ENCODE peak calls at places on chromosomes 12 and 14, in seven cellular contexts. W, Y, U, T, C, R and S are unnamed samples.

GRCh38 chr14:50612795-50613194 is 52.9 kb downstream of the ATL1 start:
- DNase-seq in U (no peak), Y (no peak), W (no peak), R (no peak), C (no peak), T (no peak), S (no peak)

GRCh38 chr14:76498976-76499375 is 123.0 kb downstream of the ESRRB start:
- DNase-seq in R (no peak), T (no peak), C (no peak), W (no peak), Y (no peak), U (no peak), S (no peak)

GRCh38 chr12:81450920-81451739 is 308.0 kb downstream of the PPFIA2 start:
- DNase-seq in C (peak), W (peak), R (no peak), U (peak), T (no peak), Y (no peak), S (no peak)

GRCh38 chr14:76953196-76953945 is 75.1 kb downstream of the IRF2BPL start:
- DNase-seq in Y (peak), C (peak), T (peak), W (peak), U (peak), R (peak), S (peak)

GRCh38 chr12:113642672-113643071 is 171.0 kb upstream of the LHX5 start:
- DNase-seq in U (no peak), R (no peak), C (no peak), T (no peak), Y (no peak), W (no peak), S (no peak)

GRCh38 chr12:64097346-64098105 is 124.6 kb downstream of the KICS2 start:
- DNase-seq in C (no peak), U (peak), Y (no peak), T (no peak), W (peak), R (no peak), S (no peak)

GRCh38 chr12:13044859-13045384 is 741 bp downstream of the FAM234B start:
- DNase-seq in U (peak), R (no peak), Y (no peak), W (no peak), C (no peak), T (no peak), S (no peak)

GRCh38 chr12:1690578-1691122 is at the start of gene ADIPOR2:
- DNase-seq in R (peak), C (peak), W (peak), U (peak), T (peak), Y (peak), S (peak)

GRCh38 chr14:63224196-63224595 is 20.0 kb downstream of the RHOJ start:
- DNase-seq in U (peak), C (no peak), W (no peak), R (no peak), Y (no peak), T (no peak), S (no peak)

GRCh38 chr14:101927859-101928258 is 36.5 kb upstream of the DYNC1H1 start:
- DNase-seq in T (peak), W (peak), R (no peak), C (no peak), U (peak), Y (peak), S (peak)

GRCh38 chr12:69613351-69613750 is 2.6 kb upstream of the LRRC10 start:
- DNase-seq in Y (no peak), R (no peak), C (no peak), U (no peak), T (no peak), W (no peak), S (no peak)

GRCh38 chr12:103560604-103561101 is 26.4 kb upstream of the STAB2 start:
- DNase-seq in Y (no peak), W (peak), R (no peak), U (peak), C (peak), T (no peak), S (no peak)

GRCh38 chr14:55756078-55756477 is 176.1 kb downstream of the KTN1 start:
- DNase-seq in W (no peak), U (no peak), Y (no peak), C (no peak), T (no peak), R (no peak), S (no peak)

GRCh38 chr14:96176811-96177211 is 27.8 kb upstream of the BDKRB2 start:
- DNase-seq in U (peak), T (peak), C (no peak), R (no peak), Y (no peak), W (peak), S (no peak)

GRCh38 chr14:99273025-99273723 is 1.2 kb upstream of the BCL11B start:
- DNase-seq in T (no peak), C (no peak), Y (peak), U (no peak), W (no peak), R (peak), S (no peak)

GRCh38 chr12:40104461-40105264 is 1.2 kb downstream of the SLC2A13 start:
- DNase-seq in T (no peak), W (peak), Y (no peak), U (no peak), R (no peak), C (no peak), S (no peak)

GRCh38 chr12:66426696-66427095 is 124.4 kb downstream of the HELB start:
- DNase-seq in W (no peak), R (no peak), Y (no peak), U (no peak), C (no peak), T (no peak), S (no peak)

GRCh38 chr12:2957816-2958431 is 1.3 kb upstream of the TEAD4 start:
- DNase-seq in R (no peak), W (no peak), T (no peak), Y (no peak), C (no peak), U (no peak), S (no peak)

GRCh38 chr12:4958697-4959375 is 49.1 kb downstream of the KCNA1 start:
- DNase-seq in R (no peak), C (no peak), T (no peak), Y (no peak), W (no peak), U (peak), S (no peak)

GRCh38 chr12:120759591-120760348 is 34.1 kb downstream of the ACADS start:
- DNase-seq in W (no peak), Y (no peak), R (no peak), T (no peak), U (no peak), C (no peak), S (no peak)

GRCh38 chr14:102568115-102568614 is 24.3 kb upstream of the RCOR1 start:
- DNase-seq in U (no peak), R (peak), C (peak), W (no peak), Y (no peak), T (no peak), S (no peak)

GRCh38 chr12:70557583-70558263 is 79.5 kb downstream of the PTPRB start:
- DNase-seq in R (no peak), C (no peak), W (no peak), U (no peak), T (no peak), Y (no peak), S (no peak)

GRCh38 chr12:86521870-86522269 is 265.7 kb upstream of the MGAT4C start:
- DNase-seq in W (no peak), T (no peak), U (no peak), R (no peak), C (no peak), Y (no peak), S (no peak)

GRCh38 chr12:103169-103981 is 36.8 kb downstream of the IQSEC3 start:
- DNase-seq in U (no peak), T (no peak), W (no peak), R (no peak), Y (no peak), C (peak), S (no peak)

GRCh38 chr14:52987514-52987913 is 36.7 kb upstream of the FERMT2 start:
- DNase-seq in W (no peak), T (no peak), C (no peak), U (peak), Y (no peak), R (no peak), S (no peak)

GRCh38 chr14:59831121-59831730 is 39.4 kb downstream of the RTN1 start:
- DNase-seq in Y (no peak), U (no peak), R (no peak), T (no peak), W (no peak), C (no peak), S (no peak)

GRCh38 chr12:64083285-64084210 is 138.5 kb downstream of the KICS2 start:
- DNase-seq in W (peak), C (no peak), U (peak), R (no peak), Y (peak), T (peak), S (peak)

GRCh38 chr12:3527181-3527580 is 36.2 kb downstream of the PRMT8 start:
- DNase-seq in U (peak), W (peak), R (no peak), T (no peak), Y (no peak), C (peak), S (no peak)

GRCh38 chr14:64997108-64997794 is 10.6 kb downstream of the FNTB start:
- DNase-seq in Y (no peak), C (no peak), T (no peak), U (peak), W (no peak), R (no peak), S (no peak)

GRCh38 chr12:121467638-121468403 is 67.9 kb downstream of the RNF34 start:
- DNase-seq in W (no peak), R (no peak), C (no peak), Y (no peak), T (peak), U (no peak), S (no peak)

GRCh38 chr14:53896773-53897172 is 59.9 kb downstream of the BMP4 start:
- DNase-seq in R (no peak), U (no peak), Y (no peak), C (no peak), T (no peak), W (peak), S (no peak)

GRCh38 chr12:70815866-70816470 is 104.6 kb downstream of the PTPRR start:
- DNase-seq in U (no peak), W (no peak), C (no peak), R (no peak), Y (no peak), T (no peak), S (no peak)

GRCh38 chr12:13278249-13278787 is 81.8 kb downstream of the EMP1 start:
- DNase-seq in R (peak), Y (peak), W (peak), T (peak), U (peak), C (peak), S (peak)

GRCh38 chr12:57078519-57079404 is at the start of gene NEMP1:
- DNase-seq in C (peak), W (peak), Y (peak), T (peak), R (peak), U (peak), S (peak)

GRCh38 chr12:111339306-111339938 is 29.5 kb downstream of the PHETA1 start:
- DNase-seq in R (no peak), C (no peak), U (no peak), Y (no peak), W (no peak), T (no peak), S (no peak)

GRCh38 chr12:89991807-89992206 is 283.2 kb upstream of the ATP2B1 start:
- DNase-seq in C (no peak), Y (no peak), W (no peak), T (no peak), U (no peak), R (no peak), S (no peak)

GRCh38 chr14:70857499-70857895 is 48.2 kb upstream of the MAP3K9 start:
- DNase-seq in C (no peak), R (no peak), W (peak), Y (no peak), T (no peak), U (peak), S (no peak)

GRCh38 chr14:23186913-23187654 is 3.6 kb upstream of the SLC7A8 start:
- DNase-seq in W (peak), Y (no peak), R (peak), T (no peak), C (peak), U (peak), S (no peak)

GRCh38 chr12:26817183-26817591 is 15.8 kb downstream of the ITPR2 start:
- DNase-seq in R (no peak), U (no peak), C (no peak), T (no peak), W (no peak), Y (no peak), S (no peak)
- H3K27ac ChIP-seq in R (no peak), U (no peak), C (no peak), T (no peak), W (no peak), Y (no peak), S (no peak)

DNA sequence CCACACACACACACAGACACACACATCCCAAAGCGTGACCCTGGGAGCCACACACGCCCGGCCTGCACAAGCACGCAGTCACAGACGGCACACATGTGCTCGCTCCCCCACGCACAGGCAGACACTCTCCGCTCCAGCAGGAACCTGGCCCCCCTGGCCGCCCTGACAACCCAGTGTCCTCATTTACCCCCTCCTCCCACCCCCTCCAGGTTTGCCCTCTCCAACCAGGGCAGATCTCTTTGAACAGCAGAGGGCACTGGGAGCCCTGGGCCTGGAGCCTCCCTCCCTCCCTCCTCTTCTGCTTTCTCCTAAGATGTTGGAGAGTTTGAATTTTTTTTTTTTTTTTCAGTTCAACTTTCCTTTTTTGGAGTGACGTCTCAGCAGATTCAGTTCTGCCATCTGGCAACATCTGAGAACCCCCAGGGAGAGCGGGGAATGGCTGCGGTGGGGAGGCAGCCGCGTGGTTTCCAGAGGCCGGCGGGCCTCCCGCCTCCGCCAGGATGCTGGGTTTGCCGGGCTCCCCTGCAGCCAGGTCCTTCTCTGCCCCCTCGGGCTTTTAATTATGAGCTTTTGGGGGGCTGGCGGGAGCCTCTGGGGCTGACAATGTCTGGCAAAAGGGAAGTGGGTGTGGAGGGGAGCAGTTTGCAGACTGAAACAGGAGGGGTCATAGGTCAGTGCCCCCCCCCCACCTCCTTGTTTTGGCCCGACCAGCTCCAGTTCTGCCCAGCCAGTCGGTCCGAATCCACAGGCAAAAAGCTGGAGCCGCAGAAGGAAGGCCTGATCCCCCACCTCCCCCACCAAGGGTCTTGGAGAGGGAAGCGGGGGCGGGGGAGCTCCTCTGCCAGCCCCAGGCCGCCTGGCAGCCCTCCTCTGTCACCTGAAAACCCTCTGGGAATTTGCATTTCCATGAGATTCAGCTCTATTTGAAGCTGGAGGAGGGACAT is 1.3 kb upstream of the NCOR2 start:
- DNase-seq in R (no peak), T (peak), U (peak), Y (peak), C (no peak), W (peak), S (peak)
- H3K4me3 ChIP-seq in R (no peak), T (no peak), U (no peak), Y (no peak), C (no peak), W (no peak), S (peak)

GRCh38 chr14:33062881-33063280 is 124.2 kb downstream of the NPAS3 start:
- DNase-seq in C (no peak), T (no peak), R (no peak), W (no peak), U (peak), Y (no peak), S (no peak)

GRCh38 chr14:33061667-33062325 is 123.1 kb downstream of the NPAS3 start:
- DNase-seq in Y (no peak), R (no peak), U (no peak), C (no peak), T (no peak), W (no peak), S (no peak)

GRCh38 chr14:33065634-33066033 is 127.0 kb downstream of the NPAS3 start:
- DNase-seq in Y (no peak), R (no peak), C (no peak), U (no peak), W (no peak), T (no peak), S (no peak)

GRCh38 chr14:33063521-33063920 is 124.8 kb downstream of the NPAS3 start:
- DNase-seq in W (no peak), R (no peak), C (no peak), Y (no peak), U (no peak), T (no peak), S (no peak)

GRCh38 chr14:33062476-33062875 is 123.8 kb downstream of the NPAS3 start:
- DNase-seq in R (no peak), T (no peak), U (no peak), C (no peak), W (no peak), Y (no peak), S (no peak)
- H3K27ac ChIP-seq in R (no peak), T (no peak), U (peak), C (no peak), W (no peak), Y (no peak), S (no peak)

GRCh38 chr12:131345521-131346436 is 365.1 kb upstream of the SFSWAP start:
- DNase-seq in T (peak), U (no peak), W (no peak), Y (no peak), R (no peak), C (no peak), S (no peak)
- H3K4me3 ChIP-seq in T (no peak), U (no peak), W (no peak), Y (no peak), R (no peak), C (no peak), S (no peak)

DNA sequence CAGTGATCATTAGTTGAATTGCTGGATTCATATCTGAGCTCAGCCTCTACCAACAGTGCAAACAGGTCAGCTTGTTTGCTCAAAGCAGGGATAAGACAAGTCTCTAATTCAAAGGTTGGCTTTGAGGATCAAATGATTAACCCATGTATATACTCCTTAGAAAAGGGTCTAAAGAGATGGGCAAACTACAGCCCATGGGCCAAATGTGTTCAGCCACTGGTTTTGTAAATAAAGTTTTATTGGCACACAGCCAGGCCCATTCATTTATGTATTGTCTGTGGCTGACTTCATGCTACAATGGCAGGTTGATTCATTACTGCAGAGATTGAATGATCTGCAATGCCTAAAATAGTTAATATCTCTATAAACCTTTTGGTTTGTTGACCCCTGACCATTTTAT is 3.1 kb downstream of the SERPINA4 start:
- DNase-seq in C (no peak), R (no peak), T (no peak), U (no peak), Y (no peak), W (no peak), S (no peak)
- H3K27ac ChIP-seq in C (no peak), R (no peak), T (no peak), U (no peak), Y (no peak), W (no peak), S (no peak)

GRCh38 chr14:38250316-38250715 is 5.6 kb downstream of the CLEC14A start:
- DNase-seq in R (no peak), C (no peak), T (no peak), U (no peak), Y (no peak), W (peak), S (no peak)

GRCh38 chr14:38254565-38255407 is 1.1 kb downstream of the CLEC14A start:
- DNase-seq in W (no peak), T (no peak), R (no peak), C (no peak), Y (peak), U (no peak), S (no peak)

GRCh38 chr14:38255408-38255672 is 553 bp downstream of the CLEC14A start:
- DNase-seq in W (no peak), Y (no peak), C (no peak), R (peak), T (no peak), U (peak), S (peak)

GRCh38 chr14:38248629-38249028 is 7.3 kb downstream of the CLEC14A start:
- DNase-seq in T (no peak), R (no peak), Y (no peak), C (no peak), U (no peak), W (no peak), S (no peak)

DNA sequence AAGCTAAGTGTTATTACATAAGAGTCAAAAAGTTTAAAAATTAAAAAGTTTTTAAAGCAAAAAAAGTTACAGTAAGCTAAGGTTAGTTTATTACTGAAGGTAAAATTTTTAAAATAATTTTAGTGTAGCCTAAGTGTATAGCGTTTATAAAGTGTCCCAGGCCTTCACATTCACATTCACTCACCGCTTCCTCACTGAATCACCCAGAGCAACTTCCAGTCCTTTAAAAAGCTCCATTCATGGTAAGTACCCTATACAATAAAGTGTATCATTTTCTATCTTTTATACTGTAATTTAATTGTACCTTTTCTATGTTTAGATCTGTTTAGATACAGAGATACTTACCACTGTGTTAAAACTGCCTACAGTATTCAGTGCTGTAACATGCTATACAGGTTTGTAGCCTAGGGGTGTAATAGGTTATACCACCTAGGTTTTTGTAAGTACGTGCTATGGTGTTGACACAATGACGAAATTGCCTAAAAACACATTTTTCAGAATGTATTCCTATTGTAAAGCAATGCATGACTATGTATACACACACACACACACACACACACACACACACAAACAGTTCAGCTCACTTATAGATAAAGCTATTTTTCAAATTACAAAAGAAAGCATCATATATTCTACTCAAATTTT is 3.7 kb downstream of the CLEC14A start:
- DNase-seq in T (no peak), U (no peak), R (no peak), C (no peak), W (no peak), Y (no peak), S (no peak)
- H3K4me3 ChIP-seq in T (peak), U (no peak), R (no peak), C (no peak), W (no peak), Y (peak), S (peak)

GRCh38 chr12:49032276-49032675 is 13.7 kb upstream of the PRKAG1 start:
- DNase-seq in R (no peak), T (no peak), Y (no peak), W (no peak), C (no peak), U (no peak), S (no peak)
- H3K27ac ChIP-seq in R (no peak), T (no peak), Y (no peak), W (no peak), C (no peak), U (no peak), S (no peak)